ENCODE peak calls at places on chromosome 11, in seven cellular contexts. I is astrocyte of the spinal cord, R is omental fat pad, K is kidney epithelial cell, D is left ventricle myocardium inferior, H is progenitor cell of endocrine pancreas, S is adrenal gland. G is an unnamed sample.
A peak's percentile ranks its signal among the peaks of the same experiment; 100 is the strongest.

GRCh38 chr11:12133539-12134238 is 23.3 kb downstream of the MICAL2 start:
- DNase-seq in K (no peak), S (no peak), D (no peak), R (no peak), H (no peak), I (no peak), G (no peak)

GRCh38 chr11:2461253-2462091 is 16.7 kb downstream of the KCNQ1 start:
- DNase-seq in D (peak; percentile 50), S (peak; percentile 89), R (no peak), H (no peak), K (no peak), I (no peak), G (no peak)

GRCh38 chr11:112292785-112293407 is 32.2 kb upstream of the PLET1 start:
- DNase-seq in H (no peak), K (peak; percentile 53), S (peak; percentile 76), I (peak; percentile 89), D (no peak), R (peak; percentile 36), G (no peak)

GRCh38 chr11:108302121-108302785 is 79.4 kb downstream of the ATM start:
- DNase-seq in I (no peak), S (no peak), H (no peak), K (no peak), D (no peak), R (no peak), G (no peak)

GRCh38 chr11:97461044-97461880 is 1071.4 kb downstream of the JRKL start:
- DNase-seq in R (no peak), D (no peak), K (no peak), S (no peak), I (no peak), H (no peak), G (no peak)

GRCh38 chr11:126332221-126332711 is 23.2 kb upstream of the ST3GAL4 start:
- DNase-seq in I (peak; percentile 83), S (peak; percentile 97), R (peak; percentile 58), H (no peak), D (peak; percentile 77), K (no peak), G (no peak)

GRCh38 chr11:102061276-102061675 is 14.0 kb downstream of the CFAP300 start:
- DNase-seq in H (no peak), K (no peak), R (no peak), D (no peak), S (no peak), I (peak; percentile 22), G (no peak)

GRCh38 chr11:68840661-68841653 is 759 bp downstream of the CPT1A start:
- DNase-seq in I (peak; percentile 34), K (no peak), D (peak; percentile 59), R (no peak), S (peak; percentile 77), H (peak; percentile 25), G (peak; percentile 47)

GRCh38 chr11:102050927-102051575 is 3.8 kb downstream of the CFAP300 start:
- DNase-seq in K (no peak), S (no peak), I (no peak), H (no peak), D (no peak), R (no peak), G (no peak)

GRCh38 chr11:120337896-120338840 is 2.0 kb downstream of the ARHGEF12 start:
- DNase-seq in R (no peak), H (no peak), S (no peak), K (no peak), I (peak; percentile 32), D (no peak), G (no peak)

GRCh38 chr11:21105196-21105917 is 436.0 kb downstream of the NELL1 start:
- DNase-seq in S (no peak), R (no peak), K (no peak), D (no peak), H (no peak), I (no peak), G (no peak)

GRCh38 chr11:71252782-71253730 is 679 bp upstream of the SHANK2 start:
- DNase-seq in K (peak; percentile 89), D (no peak), H (peak; percentile 37), R (no peak), I (peak; percentile 55), S (no peak), G (no peak)

GRCh38 chr11:66106786-66107599 is 36.9 kb downstream of the PACS1 start:
- DNase-seq in H (no peak), D (no peak), S (no peak), K (no peak), R (no peak), I (no peak), G (no peak)

GRCh38 chr11:113192121-113192925 is 122.1 kb upstream of the TTC12 start:
- DNase-seq in K (no peak), D (no peak), S (no peak), H (no peak), R (no peak), I (no peak), G (no peak)

GRCh38 chr11:109940816-109941215 is 152.4 kb upstream of the ZC3H12C start:
- DNase-seq in K (no peak), H (no peak), S (no peak), R (no peak), D (no peak), I (peak; percentile 71), G (no peak)

GRCh38 chr11:10998674-10999073 is 140.8 kb upstream of the ZBED5 start:
- DNase-seq in H (no peak), R (no peak), D (no peak), S (no peak), K (no peak), I (no peak), G (no peak)

GRCh38 chr11:116879789-116880402 is 42.5 kb upstream of the APOA1 start:
- DNase-seq in S (no peak), R (no peak), D (no peak), K (peak; percentile 41), I (peak; percentile 79), H (no peak), G (no peak)

GRCh38 chr11:86244063-86244521 is 461 bp upstream of the EED start:
- DNase-seq in I (no peak), D (peak; percentile 87), S (peak; percentile 95), H (peak; percentile 76), K (peak; percentile 48), R (peak; percentile 34), G (peak; percentile 77)

GRCh38 chr11:112013501-112014164 is 11.6 kb upstream of the DLAT start:
- DNase-seq in S (no peak), H (no peak), R (no peak), I (no peak), K (no peak), D (no peak), G (no peak)

GRCh38 chr11:14374922-14375630 is 16.1 kb upstream of the RRAS2 start:
- DNase-seq in H (no peak), D (no peak), S (no peak), I (no peak), R (no peak), K (no peak), G (no peak)
- TF ChIP-seq CTCF in H (peak; percentile 19), D (no peak), S (no peak), I (peak; percentile 11), R (no peak), K (no peak), G (no peak)

DNA sequence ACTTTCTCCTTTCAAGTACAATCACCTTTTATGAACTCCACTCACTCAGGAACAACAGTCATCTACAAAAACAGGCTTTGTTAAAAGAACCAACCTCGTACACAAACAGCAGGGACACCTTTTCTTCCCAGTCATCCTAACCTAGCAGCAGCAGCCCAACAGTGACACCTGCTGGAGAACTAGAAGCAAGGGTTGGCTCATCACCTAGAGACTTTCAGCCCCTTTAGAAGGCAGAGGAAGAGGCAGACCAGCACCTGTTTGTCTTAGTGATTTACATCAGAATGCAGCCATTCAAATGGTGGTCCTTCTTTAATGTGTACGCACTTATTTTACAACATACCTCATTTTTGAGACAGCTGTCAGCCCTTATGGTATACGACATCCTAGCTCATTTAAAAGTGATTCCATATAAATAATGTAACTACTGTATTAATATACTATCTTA is 56.0 kb downstream of the AMBRA1 start:
- DNase-seq in I (peak; percentile 72), K (no peak), R (no peak), S (peak; percentile 82), H (peak; percentile 45), D (peak; percentile 40), G (no peak)
- TF ChIP-seq CTCF in I (peak; percentile 97), K (peak; percentile 93), R (no peak), S (peak; percentile 87), H (peak; percentile 91), D (peak; percentile 94), G (no peak)

DNA sequence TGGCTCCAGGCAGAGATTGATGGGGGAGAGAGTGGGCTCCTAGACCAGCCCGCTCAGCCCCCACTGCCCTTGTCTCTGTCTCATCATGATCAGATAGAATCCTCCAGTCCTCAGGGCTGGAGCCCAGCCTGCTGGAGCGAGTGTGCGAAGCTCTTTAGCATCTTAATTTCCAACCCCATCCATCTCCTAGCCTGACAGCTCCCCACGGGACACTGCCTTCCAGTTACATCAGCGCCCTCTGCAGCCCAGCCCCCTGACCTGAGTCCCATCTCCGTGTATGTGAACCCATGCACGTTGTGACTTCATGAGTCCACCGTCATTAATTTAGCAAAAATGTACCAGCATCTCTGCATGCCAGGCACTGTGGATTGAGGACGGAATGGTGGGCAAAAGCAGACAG is 2.1 kb downstream of the P2RX3 start:
- DNase-seq in S (no peak), D (no peak), I (no peak), H (no peak), R (no peak), K (no peak), G (no peak)
- TF ChIP-seq CTCF in S (no peak), D (peak; percentile 14), I (no peak), H (peak; percentile 34), R (no peak), K (peak; percentile 33), G (no peak)

GRCh38 chr11:1200611-1201191 is 22.2 kb upstream of the MUC5B start:
- DNase-seq in I (no peak), D (peak; percentile 6), K (no peak), H (no peak), R (no peak), S (no peak), G (no peak)
- TF ChIP-seq CTCF in I (no peak), D (no peak), K (no peak), H (no peak), R (no peak), S (no peak), G (no peak)

DNA sequence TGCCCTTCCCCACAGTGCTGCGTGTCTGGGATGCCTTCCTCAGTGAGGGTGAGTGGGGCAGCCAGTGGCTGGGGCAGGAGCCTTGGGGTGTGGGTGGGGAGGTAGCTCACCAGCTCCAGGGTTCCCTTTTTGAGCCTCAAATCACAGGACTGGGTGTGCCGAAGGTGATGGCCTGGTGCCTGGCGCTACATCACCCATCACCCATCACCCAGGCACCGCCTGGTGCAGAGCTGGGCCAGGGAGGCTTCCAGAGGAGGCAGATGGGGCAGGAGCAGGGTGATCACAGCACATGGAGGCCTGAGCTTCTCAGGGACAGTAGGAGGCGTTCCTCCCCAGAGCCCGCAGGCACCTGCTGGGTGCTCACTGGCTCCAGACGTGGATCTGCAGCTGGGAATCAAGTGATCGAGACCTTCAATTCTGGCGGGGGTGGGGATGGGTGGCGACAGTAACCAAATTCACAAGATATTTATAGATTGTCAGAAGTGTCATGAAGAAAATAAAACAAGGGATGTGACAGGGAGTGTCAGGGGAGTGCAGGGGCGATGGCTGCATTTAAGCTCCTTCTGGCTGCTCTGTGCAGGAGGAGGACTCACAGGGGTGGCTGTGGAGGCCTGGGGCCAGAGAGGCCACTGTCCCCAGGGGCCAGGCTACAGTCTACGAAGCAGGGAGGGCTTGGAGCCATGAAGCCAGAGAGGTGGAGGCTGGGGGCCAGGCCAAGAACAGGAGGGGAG is 3.3 kb downstream of the TBC1D10C start:
- DNase-seq in H (no peak), D (no peak), I (no peak), K (no peak), S (no peak), R (no peak), G (no peak)
- TF ChIP-seq CTCF in H (no peak), D (no peak), I (no peak), K (no peak), S (no peak), R (no peak), G (no peak)

G was measured in activated B cell treated with CpG ODN at 0.5 μM for 24 hours.